ENCODE peak calls at places on chromosomes 11 and 22, in eight cellular contexts. One of them, this sample, is unnamed. For H3K36me3, the result is how much of the 10 kb centered on the place peaks cover.

GRCh38 chr11:79940976-79941735 is 500.3 kb upstream of the TENM4 start:
- DNase-seq in iPS DF 6.9: no peak
- DNase-seq in adrenal gland: no peak
- DNase-seq in fibroblast of lung: peak
- DNase-seq in H1: no peak
- DNase-seq in adipocyte: peak
- DNase-seq in hepatocyte: no peak
- DNase-seq in IMR-90: peak
- DNase-seq in this sample: no peak

GRCh38 chr22:27226666-27227065 is 569.3 kb downstream of the MIAT start:
- DNase-seq in iPS DF 6.9: no peak
- DNase-seq in adrenal gland: no peak
- DNase-seq in fibroblast of lung: no peak
- DNase-seq in H1: no peak
- DNase-seq in adipocyte: no peak
- DNase-seq in hepatocyte: no peak
- DNase-seq in IMR-90: peak
- DNase-seq in this sample: no peak

GRCh38 chr11:29914203-29914930 is 102.5 kb downstream of the KCNA4 start:
- DNase-seq in iPS DF 6.9: no peak
- DNase-seq in adrenal gland: peak
- DNase-seq in fibroblast of lung: no peak
- DNase-seq in H1: no peak
- DNase-seq in adipocyte: no peak
- DNase-seq in hepatocyte: peak
- DNase-seq in IMR-90: no peak
- DNase-seq in this sample: no peak

GRCh38 chr22:32409977-32410376 is 2.1 kb downstream of the RTCB start:
- DNase-seq in iPS DF 6.9: no peak
- DNase-seq in adrenal gland: no peak
- DNase-seq in fibroblast of lung: no peak
- DNase-seq in H1: no peak
- DNase-seq in adipocyte: no peak
- DNase-seq in hepatocyte: no peak
- DNase-seq in IMR-90: no peak
- DNase-seq in this sample: no peak

GRCh38 chr22:49968831-49969661 is 8.5 kb downstream of the PIM3 start:
- DNase-seq in iPS DF 6.9: no peak
- DNase-seq in adrenal gland: peak
- DNase-seq in fibroblast of lung: no peak
- DNase-seq in H1: peak
- DNase-seq in adipocyte: no peak
- DNase-seq in hepatocyte: peak
- DNase-seq in IMR-90: no peak
- DNase-seq in this sample: peak

GRCh38 chr22:21960200-21961126 is 7.8 kb upstream of the PPM1F start:
- DNase-seq in iPS DF 6.9: no peak
- DNase-seq in adrenal gland: peak
- DNase-seq in fibroblast of lung: no peak
- DNase-seq in H1: no peak
- DNase-seq in adipocyte: no peak
- DNase-seq in hepatocyte: no peak
- DNase-seq in IMR-90: no peak
- DNase-seq in this sample: no peak

GRCh38 chr11:68118753-68119448 is 2.3 kb downstream of the CHKA start:
- DNase-seq in iPS DF 6.9: no peak
- DNase-seq in adrenal gland: peak
- DNase-seq in fibroblast of lung: peak
- DNase-seq in H1: no peak
- DNase-seq in adipocyte: peak
- DNase-seq in hepatocyte: peak
- DNase-seq in IMR-90: peak
- DNase-seq in this sample: no peak

GRCh38 chr11:123137496-123138270 is 57.4 kb downstream of the CLMP start:
- DNase-seq in iPS DF 6.9: peak
- DNase-seq in adrenal gland: peak
- DNase-seq in fibroblast of lung: peak
- DNase-seq in H1: peak
- DNase-seq in adipocyte: peak
- DNase-seq in hepatocyte: peak
- DNase-seq in IMR-90: peak
- DNase-seq in this sample: peak

GRCh38 chr11:120216426-120217102 is 5.7 kb downstream of the OAF start:
- DNase-seq in iPS DF 6.9: no peak
- DNase-seq in adrenal gland: no peak
- DNase-seq in fibroblast of lung: no peak
- DNase-seq in H1: no peak
- DNase-seq in adipocyte: no peak
- DNase-seq in hepatocyte: no peak
- DNase-seq in IMR-90: no peak
- DNase-seq in this sample: peak

GRCh38 chr22:33513388-33514336 is 406.6 kb downstream of the LARGE1 start:
- DNase-seq in iPS DF 6.9: no peak
- DNase-seq in adrenal gland: no peak
- DNase-seq in fibroblast of lung: peak
- DNase-seq in H1: no peak
- DNase-seq in adipocyte: no peak
- DNase-seq in hepatocyte: peak
- DNase-seq in IMR-90: peak
- DNase-seq in this sample: no peak

GRCh38 chr22:38456841-38457699 is 2.1 kb upstream of the KCNJ4 start:
- DNase-seq in iPS DF 6.9: no peak
- DNase-seq in adrenal gland: no peak
- DNase-seq in fibroblast of lung: no peak
- DNase-seq in H1: no peak
- DNase-seq in adipocyte: no peak
- DNase-seq in hepatocyte: no peak
- DNase-seq in IMR-90: no peak
- DNase-seq in this sample: no peak

GRCh38 chr11:56271092-56271491 is 2.9 kb upstream of the OR5T1 start:
- DNase-seq in iPS DF 6.9: no peak
- DNase-seq in adrenal gland: no peak
- DNase-seq in fibroblast of lung: no peak
- DNase-seq in H1: no peak
- DNase-seq in adipocyte: no peak
- DNase-seq in hepatocyte: no peak
- DNase-seq in IMR-90: no peak
- DNase-seq in this sample: no peak

GRCh38 chr11:62144641-62145255 is 20.9 kb downstream of the INCENP start:
- DNase-seq in iPS DF 6.9: no peak
- DNase-seq in adrenal gland: no peak
- DNase-seq in fibroblast of lung: no peak
- DNase-seq in H1: no peak
- DNase-seq in adipocyte: no peak
- DNase-seq in hepatocyte: no peak
- DNase-seq in IMR-90: no peak
- DNase-seq in this sample: no peak

GRCh38 chr11:96228472-96228871 is 114.5 kb downstream of the MAML2 start:
- DNase-seq in iPS DF 6.9: no peak
- DNase-seq in adrenal gland: peak
- DNase-seq in fibroblast of lung: peak
- DNase-seq in H1: no peak
- DNase-seq in adipocyte: peak
- DNase-seq in hepatocyte: peak
- DNase-seq in IMR-90: peak
- DNase-seq in this sample: peak

GRCh38 chr11:133827556-133827955 is 17.8 kb downstream of the SPATA19 start:
- DNase-seq in iPS DF 6.9: no peak
- DNase-seq in adrenal gland: no peak
- DNase-seq in fibroblast of lung: no peak
- DNase-seq in H1: no peak
- DNase-seq in adipocyte: no peak
- DNase-seq in hepatocyte: no peak
- DNase-seq in IMR-90: no peak
- DNase-seq in this sample: no peak

GRCh38 chr11:28520291-28520690 is 412.1 kb downstream of the METTL15 start:
- DNase-seq in iPS DF 6.9: no peak
- DNase-seq in adrenal gland: no peak
- DNase-seq in fibroblast of lung: no peak
- DNase-seq in H1: no peak
- DNase-seq in adipocyte: no peak
- DNase-seq in hepatocyte: no peak
- DNase-seq in IMR-90: no peak
- DNase-seq in this sample: no peak

GRCh38 chr11:119691701-119692546 is 37.1 kb downstream of the NECTIN1 start:
- DNase-seq in iPS DF 6.9: no peak
- DNase-seq in adrenal gland: no peak
- DNase-seq in fibroblast of lung: no peak
- DNase-seq in H1: no peak
- DNase-seq in adipocyte: no peak
- DNase-seq in hepatocyte: no peak
- DNase-seq in IMR-90: no peak
- DNase-seq in this sample: no peak

GRCh38 chr11:102318469-102318868 is 1.2 kb downstream of the BIRC3 start:
- DNase-seq in iPS DF 6.9: no peak
- DNase-seq in adrenal gland: no peak
- DNase-seq in fibroblast of lung: no peak
- DNase-seq in H1: no peak
- DNase-seq in adipocyte: no peak
- DNase-seq in hepatocyte: no peak
- DNase-seq in IMR-90: peak
- DNase-seq in this sample: no peak

GRCh38 chr11:47305734-47306483 is 36.0 kb downstream of the MADD start:
- DNase-seq in iPS DF 6.9: no peak
- DNase-seq in adrenal gland: no peak
- DNase-seq in fibroblast of lung: no peak
- DNase-seq in H1: no peak
- DNase-seq in adipocyte: peak
- DNase-seq in hepatocyte: no peak
- DNase-seq in IMR-90: no peak
- DNase-seq in this sample: no peak

GRCh38 chr22:27029584-27030130 is 372.3 kb downstream of the MIAT start:
- DNase-seq in iPS DF 6.9: no peak
- DNase-seq in adrenal gland: no peak
- DNase-seq in fibroblast of lung: no peak
- DNase-seq in H1: no peak
- DNase-seq in adipocyte: no peak
- DNase-seq in hepatocyte: no peak
- DNase-seq in IMR-90: no peak
- DNase-seq in this sample: no peak

GRCh38 chr11:56910046-56910753 is 78.5 kb upstream of the OR5AK2 start:
- DNase-seq in iPS DF 6.9: no peak
- DNase-seq in adrenal gland: no peak
- DNase-seq in fibroblast of lung: no peak
- DNase-seq in H1: no peak
- DNase-seq in adipocyte: no peak
- DNase-seq in hepatocyte: peak
- DNase-seq in IMR-90: no peak
- DNase-seq in this sample: no peak

GRCh38 chr22:44389926-44390925 is 77.5 kb upstream of the SHISAL1 start:
- DNase-seq in iPS DF 6.9: no peak
- DNase-seq in adrenal gland: no peak
- DNase-seq in fibroblast of lung: no peak
- DNase-seq in H1: no peak
- DNase-seq in adipocyte: no peak
- DNase-seq in hepatocyte: no peak
- DNase-seq in IMR-90: no peak
- DNase-seq in this sample: peak

GRCh38 chr11:32069361-32070058 is 21.4 kb upstream of the RCN1 start:
- DNase-seq in iPS DF 6.9: no peak
- DNase-seq in adrenal gland: no peak
- DNase-seq in fibroblast of lung: no peak
- DNase-seq in H1: no peak
- DNase-seq in adipocyte: no peak
- DNase-seq in hepatocyte: no peak
- DNase-seq in IMR-90: no peak
- DNase-seq in this sample: no peak

GRCh38 chr11:66314186-66314501 is 2.7 kb downstream of the CD248 start:
- DNase-seq in iPS DF 6.9: no peak
- DNase-seq in adrenal gland: no peak
- DNase-seq in fibroblast of lung: no peak
- DNase-seq in H1: no peak
- DNase-seq in adipocyte: no peak
- DNase-seq in hepatocyte: no peak
- DNase-seq in IMR-90: no peak
- DNase-seq in this sample: no peak

GRCh38 chr11:66315498-66315885 is 1.4 kb downstream of the CD248 start:
- DNase-seq in iPS DF 6.9: no peak
- DNase-seq in adrenal gland: no peak
- DNase-seq in fibroblast of lung: no peak
- DNase-seq in H1: no peak
- DNase-seq in adipocyte: no peak
- DNase-seq in hepatocyte: no peak
- DNase-seq in IMR-90: no peak
- DNase-seq in this sample: no peak

GRCh38 chr11:66315921-66316811 is 678 bp downstream of the CD248 start:
- DNase-seq in iPS DF 6.9: no peak
- DNase-seq in adrenal gland: no peak
- DNase-seq in fibroblast of lung: no peak
- DNase-seq in H1: no peak
- DNase-seq in adipocyte: peak
- DNase-seq in hepatocyte: no peak
- DNase-seq in IMR-90: no peak
- DNase-seq in this sample: no peak

GRCh38 chr11:66313321-66314185 is 3.3 kb downstream of the CD248 start:
- DNase-seq in iPS DF 6.9: no peak
- DNase-seq in adrenal gland: no peak
- DNase-seq in fibroblast of lung: peak
- DNase-seq in H1: no peak
- DNase-seq in adipocyte: peak
- DNase-seq in hepatocyte: peak
- DNase-seq in IMR-90: peak
- DNase-seq in this sample: peak

GRCh38 chr11:66314561-66315497 is 2.0 kb downstream of the CD248 start:
- DNase-seq in iPS DF 6.9: no peak
- DNase-seq in adrenal gland: no peak
- DNase-seq in fibroblast of lung: no peak
- DNase-seq in H1: no peak
- DNase-seq in adipocyte: no peak
- DNase-seq in hepatocyte: no peak
- DNase-seq in IMR-90: no peak
- DNase-seq in this sample: no peak
- H3K4me3 ChIP-seq in iPS DF 6.9: no peak
- H3K4me3 ChIP-seq in adrenal gland: no peak
- H3K4me3 ChIP-seq in fibroblast of lung: peak
- H3K4me3 ChIP-seq in H1: no peak
- H3K4me3 ChIP-seq in adipocyte: peak
- H3K4me3 ChIP-seq in hepatocyte: peak
- H3K4me3 ChIP-seq in IMR-90: peak
- H3K4me3 ChIP-seq in this sample: peak

GRCh38 chr22:30945653-30946052 is 22.9 kb downstream of the MORC2 start:
- DNase-seq in iPS DF 6.9: no peak
- DNase-seq in adrenal gland: no peak
- DNase-seq in fibroblast of lung: no peak
- DNase-seq in H1: no peak
- DNase-seq in adipocyte: no peak
- DNase-seq in hepatocyte: no peak
- DNase-seq in IMR-90: no peak
- DNase-seq in this sample: no peak
- H3K36me3 ChIP-seq in iPS DF 6.9: half or more
- H3K36me3 ChIP-seq in adrenal gland: under half
- H3K36me3 ChIP-seq in fibroblast of lung: under half
- H3K36me3 ChIP-seq in H1: half or more
- H3K36me3 ChIP-seq in adipocyte: half or more
- H3K36me3 ChIP-seq in hepatocyte: under half
- H3K36me3 ChIP-seq in IMR-90: half or more
- H3K36me3 ChIP-seq in this sample: half or more

GRCh38 chr22:30802202-30803166 is 107.8 kb downstream of the OSBP2 start:
- DNase-seq in iPS DF 6.9: peak
- DNase-seq in adrenal gland: peak
- DNase-seq in fibroblast of lung: peak
- DNase-seq in H1: peak
- DNase-seq in adipocyte: peak
- DNase-seq in hepatocyte: peak
- DNase-seq in IMR-90: peak
- DNase-seq in this sample: peak
- H3K4me3 ChIP-seq in iPS DF 6.9: peak
- H3K4me3 ChIP-seq in adrenal gland: no peak
- H3K4me3 ChIP-seq in fibroblast of lung: no peak
- H3K4me3 ChIP-seq in H1: peak
- H3K4me3 ChIP-seq in adipocyte: peak
- H3K4me3 ChIP-seq in hepatocyte: no peak
- H3K4me3 ChIP-seq in IMR-90: peak
- H3K4me3 ChIP-seq in this sample: peak

GRCh38 chr22:37079158-37079557 is 27.6 kb downstream of the KCTD17 start:
- DNase-seq in iPS DF 6.9: no peak
- DNase-seq in adrenal gland: no peak
- DNase-seq in fibroblast of lung: no peak
- DNase-seq in H1: no peak
- DNase-seq in adipocyte: no peak
- DNase-seq in hepatocyte: no peak
- DNase-seq in IMR-90: no peak
- DNase-seq in this sample: no peak
- H3K36me3 ChIP-seq in iPS DF 6.9: under half
- H3K36me3 ChIP-seq in adrenal gland: under half
- H3K36me3 ChIP-seq in fibroblast of lung: under half
- H3K36me3 ChIP-seq in H1: under half
- H3K36me3 ChIP-seq in adipocyte: under half
- H3K36me3 ChIP-seq in hepatocyte: under half
- H3K36me3 ChIP-seq in IMR-90: under half
- H3K36me3 ChIP-seq in this sample: under half

This sample was measured in BE2C.